ENCODE peak calls at places on chromosomes 2 and 18, in four cellular contexts. H is GM12878, L is K562, J is HepG2. D is an unnamed sample.

GRCh38 chr2:71933467-71934319 is 214.0 kb downstream of the CYP26B1 start:
- DNase-seq in H (no peak), L (no peak), J (peak; percentile 33), D (no peak)

GRCh38 chr2:209236369-209236768 is 187.5 kb upstream of the MAP2 start:
- DNase-seq in H (no peak), L (no peak), J (no peak), D (no peak)

GRCh38 chr2:220946552-220946951 is 625.6 kb downstream of the EPHA4 start:
- DNase-seq in H (no peak), L (no peak), J (no peak), D (no peak)

GRCh38 chr2:199273043-199273647 is 184.6 kb downstream of the SATB2 start:
- DNase-seq in H (no peak), L (no peak), J (no peak), D (no peak)

GRCh38 chr2:113965644-113966043 is 75.8 kb downstream of the ACTR3 start:
- DNase-seq in H (no peak), L (peak; percentile 61), J (peak; percentile 94), D (peak; percentile 72)

GRCh38 chr18:77442393-77442792 is 192.7 kb downstream of the GALR1 start:
- DNase-seq in H (no peak), L (no peak), J (no peak), D (no peak)

GRCh38 chr2:215983581-215984351 is 29.6 kb downstream of the MREG start:
- DNase-seq in H (no peak), L (no peak), J (no peak), D (no peak)

GRCh38 chr2:211447545-211447944 is 891.1 kb downstream of the CPS1 start:
- DNase-seq in H (no peak), L (no peak), J (no peak), D (no peak)

GRCh38 chr2:160306985-160307384 is 106.9 kb upstream of the ITGB6 start:
- DNase-seq in H (no peak), L (no peak), J (no peak), D (no peak)

GRCh38 chr2:219737270-219737691 is 109.9 kb downstream of the SLC4A3 start:
- DNase-seq in H (no peak), L (no peak), J (no peak), D (peak; percentile 10)

GRCh38 chr2:141496805-141497204 is 634.0 kb downstream of the LRP1B start:
- DNase-seq in H (no peak), L (no peak), J (no peak), D (no peak)

GRCh38 chr2:37005118-37005868 is 39.0 kb upstream of the STRN start:
- DNase-seq in H (peak; percentile 64), L (peak; percentile 59), J (peak; percentile 33), D (peak; percentile 40)

GRCh38 chr2:217903859-217904613 is 98.8 kb downstream of the TNS1 start:
- DNase-seq in H (no peak), L (no peak), J (peak; percentile 71), D (no peak)

GRCh38 chr2:189287982-189288494 is 108.5 kb upstream of the COL5A2 start:
- DNase-seq in H (no peak), L (peak; percentile 28), J (peak; percentile 49), D (peak; percentile 31)

GRCh38 chr2:62151306-62151638 is 44.6 kb upstream of the B3GNT2 start:
- DNase-seq in H (no peak), L (no peak), J (no peak), D (no peak)

GRCh38 chr18:48799724-48800315 is 150.9 kb downstream of the SMAD7 start:
- DNase-seq in H (no peak), L (no peak), J (no peak), D (no peak)

GRCh38 chr2:146214394-146214929 is 1630.4 kb upstream of the ACVR2A start:
- DNase-seq in H (no peak), L (no peak), J (peak; percentile 83), D (peak; percentile 71)

GRCh38 chr2:47043142-47043890 is 111.8 kb downstream of the STPG4 start:
- DNase-seq in H (no peak), L (no peak), J (peak; percentile 79), D (peak; percentile 81)

GRCh38 chr18:74229005-74229404 is 62.8 kb downstream of the CYB5A start:
- DNase-seq in H (no peak), L (no peak), J (no peak), D (no peak)

GRCh38 chr2:164852086-164852485 is 10.5 kb upstream of the COBLL1 start:
- DNase-seq in H (no peak), L (no peak), J (no peak), D (no peak)
- TF ChIP-seq JUNB in H (no peak), L (no peak), J (no peak), D (no peak)

GRCh38 chr2:38074775-38075435 is 1.0 kb downstream of the CYP1B1 start:
- DNase-seq in H (no peak), L (no peak), J (no peak), D (no peak)

GRCh38 chr2:38077431-38077769 is 1.4 kb upstream of the CYP1B1 start:
- DNase-seq in H (no peak), L (no peak), J (no peak), D (no peak)

GRCh38 chr2:38076250-38076709 is 329 bp upstream of the CYP1B1 start:
- DNase-seq in H (no peak), L (no peak), J (no peak), D (peak; percentile 93)

GRCh38 chr2:38075436-38076249 is at the start of gene CYP1B1:
- DNase-seq in H (no peak), L (no peak), J (no peak), D (peak; percentile 58)

DNA sequence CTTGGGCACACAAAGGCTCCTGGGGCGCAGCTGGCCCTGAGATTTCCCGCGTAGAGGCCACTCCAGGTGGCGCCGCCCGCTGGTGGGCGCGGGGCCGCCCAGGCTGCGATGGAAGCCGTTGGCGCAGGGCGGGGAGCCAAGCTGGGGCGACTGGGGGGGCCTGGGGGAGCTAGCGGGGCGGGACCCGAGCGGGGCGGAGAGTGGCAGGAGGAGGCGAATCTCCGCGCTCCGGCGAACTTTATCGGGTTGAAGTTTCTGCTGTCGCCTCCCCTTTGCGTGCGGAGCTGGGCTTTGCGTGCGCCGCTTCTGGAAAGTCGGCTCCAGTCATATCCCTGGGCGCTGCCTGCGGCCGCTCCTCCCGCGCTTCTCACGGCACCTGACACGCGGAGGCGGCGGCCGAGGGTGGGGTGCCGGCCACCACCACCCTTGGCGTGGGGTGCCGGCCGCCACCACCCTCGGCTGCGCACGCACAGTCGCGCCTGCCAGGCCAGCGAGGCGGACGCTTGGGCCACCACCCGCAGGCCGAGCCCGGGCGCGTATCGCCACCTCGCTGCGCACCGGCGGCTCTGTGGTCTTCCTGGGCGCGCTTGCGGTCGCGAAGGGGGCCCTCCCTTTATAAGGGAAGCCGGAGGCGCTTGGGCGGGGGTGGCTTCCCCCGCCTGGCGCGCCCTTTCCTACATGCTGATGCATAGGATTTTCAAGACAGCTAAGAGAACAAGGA is 919 bp upstream of the CYP1B1 start:
- DNase-seq in H (no peak), L (peak; percentile 12), J (no peak), D (peak; percentile 93)
- TF ChIP-seq POLR2A in H (peak; percentile 63), L (no peak), J (no peak), D (peak; percentile 57)

DNA sequence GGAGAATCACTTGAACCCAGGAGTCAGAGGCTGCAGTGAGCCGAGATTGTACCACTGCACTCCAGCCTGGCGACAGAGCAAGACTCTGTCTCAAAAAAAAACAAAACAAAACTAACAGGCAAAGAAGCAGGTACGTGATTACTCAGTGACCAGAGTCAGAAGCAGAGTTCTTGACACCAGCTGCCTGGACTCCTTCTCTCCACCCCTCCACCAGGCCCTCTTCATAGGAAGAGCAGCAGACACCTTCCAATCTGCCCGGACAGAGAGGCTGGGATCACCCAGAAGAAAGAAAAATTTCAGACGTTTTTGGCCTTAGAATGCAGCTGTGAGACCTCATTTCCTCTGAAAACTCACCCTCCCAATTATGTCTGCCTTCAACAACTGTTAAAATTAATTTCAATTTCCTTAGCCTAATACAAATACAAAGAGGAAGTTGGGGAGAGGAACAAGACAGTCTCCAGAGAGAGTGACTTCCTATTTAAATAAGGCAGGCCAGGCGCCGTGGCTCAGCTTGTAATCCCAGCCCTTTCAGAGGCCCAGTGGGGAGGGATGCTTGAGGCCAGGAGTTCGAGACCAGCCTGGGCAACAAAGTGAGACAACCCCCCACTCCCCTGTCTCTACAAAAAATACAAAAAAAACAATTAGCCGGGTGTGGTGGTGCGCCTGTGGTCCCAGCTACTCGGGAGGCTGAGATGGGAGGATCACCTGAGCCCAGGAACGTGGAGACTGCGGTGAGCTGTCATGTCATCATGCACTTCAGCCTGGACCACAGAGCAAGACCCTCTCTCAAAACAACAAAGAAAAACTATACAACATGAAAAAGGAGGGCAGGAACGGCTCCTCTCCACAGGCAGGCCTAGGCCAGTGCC is 1.6 kb downstream of the SLC66A2 start:
- DNase-seq in H (no peak), L (no peak), J (no peak), D (no peak)
- H3K27ac ChIP-seq in H (peak overlapping the region; percentile 75), L (no peak overlapping the region), J (peak overlapping the region; percentile 55), D (no peak overlapping the region)

DNA sequence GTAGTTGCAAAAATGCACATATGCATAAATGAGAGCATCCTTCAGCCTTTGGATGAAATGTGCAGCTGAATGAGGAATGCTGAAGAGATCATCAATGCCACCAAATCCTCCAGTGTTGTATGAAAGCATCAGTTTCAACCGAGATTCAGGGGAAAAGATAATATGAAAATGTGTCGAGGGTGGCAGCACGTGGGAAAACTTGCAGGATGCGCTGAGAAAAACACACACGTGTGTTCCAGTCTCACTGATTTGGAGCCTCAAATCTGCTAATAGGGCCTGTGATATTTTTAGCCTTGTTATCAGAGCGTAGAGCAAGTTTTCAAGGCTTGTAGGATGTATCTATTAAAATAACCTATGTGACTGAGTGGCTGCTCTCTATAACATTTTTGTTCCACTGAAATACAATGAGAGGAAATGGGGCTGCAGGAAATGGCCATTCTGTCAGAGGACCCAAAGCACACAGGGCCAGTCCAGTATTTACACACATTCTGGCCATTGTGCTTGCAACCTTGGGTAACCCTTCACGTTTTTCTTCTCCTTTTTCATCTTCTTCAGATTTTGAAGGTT is 138.8 kb downstream of the PRKCE start:
- DNase-seq in H (no peak), L (no peak), J (no peak), D (no peak)
- TF ChIP-seq JUNB in H (no peak), L (no peak), J (no peak), D (no peak)

GRCh38 chr2:97871096-97871780 is 124.5 kb downstream of the TMEM131 start:
- DNase-seq in H (no peak), L (peak; percentile 3), J (peak; percentile 25), D (no peak)
- TF ChIP-seq POLR2A in H (no peak), L (no peak), J (no peak), D (no peak)

D was measured in A549.